ENCODE peak calls at places on chromosomes 4 and X, in ten cellular contexts. U is NB4, A is AG04449, L is ovary, N is progenitor cell of endocrine pancreas, S is HL-60, X is GM23338, K is upper lobe of right lung, O is cardiac fibroblast, E is GM12865. B is an unnamed sample.

GRCh38 chr4:67581208-67581857 is 22.8 kb downstream of the STAP1 start:
- DNase-seq in K (no peak), E (peak), S (no peak), X (no peak), L (no peak), U (no peak), O (no peak), N (no peak), A (no peak), B (no peak)

GRCh38 chr4:168162604-168163003 is 70.3 kb downstream of the ANXA10 start:
- DNase-seq in L (no peak), U (no peak), O (peak), E (no peak), X (no peak), K (no peak), S (no peak), N (no peak), A (no peak), B (no peak)

GRCh38 chrX:46327229-46328081 is 217.8 kb downstream of the ZNF674 start:
- DNase-seq in A (no peak), X (peak), U (no peak), E (no peak), O (peak), N (peak), S (no peak), L (no peak), K (peak), B (no peak)

GRCh38 chr4:119729815-119730643 is 101.4 kb upstream of the PDE5A start:
- DNase-seq in K (no peak), X (no peak), N (no peak), O (peak), L (no peak), A (peak), E (no peak), S (no peak), U (no peak), B (no peak)

GRCh38 chr4:101393256-101393655 is 45.9 kb upstream of the PPP3CA start:
- DNase-seq in U (no peak), X (no peak), N (no peak), K (no peak), E (no peak), S (no peak), O (peak), L (no peak), A (no peak), B (no peak)

GRCh38 chr4:170990989-170991589 is 822.1 kb upstream of the GALNTL6 start:
- DNase-seq in A (no peak), N (peak), X (peak), K (no peak), E (peak), L (no peak), S (peak), O (no peak), U (peak), B (peak)

GRCh38 chr4:68447201-68447600 is at the start of gene TMPRSS11E:
- DNase-seq in L (no peak), K (no peak), E (no peak), U (peak), N (no peak), O (no peak), S (no peak), X (no peak), A (no peak), B (no peak)

GRCh38 chr4:182803235-182803634 is 114.0 kb downstream of the DCTD start:
- DNase-seq in X (no peak), S (no peak), U (no peak), N (no peak), K (no peak), L (no peak), E (no peak), A (no peak), O (no peak), B (no peak)

GRCh38 chr4:102809691-102810090 is 17.7 kb downstream of the UBE2D3 start:
- DNase-seq in N (no peak), S (no peak), X (no peak), O (no peak), A (no peak), L (no peak), K (no peak), U (no peak), E (no peak), B (no peak)

GRCh38 chr4:81913427-81913878 is 441.7 kb upstream of the RASGEF1B start:
- DNase-seq in O (peak), U (peak), K (no peak), N (peak), S (peak), L (peak), X (peak), E (peak), A (no peak), B (peak)

GRCh38 chr4:125985856-125986255 is 671.1 kb downstream of the FAT4 start:
- DNase-seq in A (no peak), N (no peak), X (peak), O (no peak), S (no peak), K (no peak), L (no peak), E (peak), U (peak), B (no peak)

GRCh38 chr4:122588453-122589238 is 32.2 kb downstream of the IL21 start:
- DNase-seq in L (no peak), O (peak), N (no peak), X (no peak), U (peak), A (peak), E (no peak), K (no peak), S (no peak), B (no peak)

GRCh38 chrX:23844502-23845138 is 61.6 kb downstream of the SAT1 start:
- DNase-seq in O (no peak), E (no peak), A (no peak), L (no peak), X (no peak), K (no peak), N (no peak), U (peak), S (no peak), B (no peak)

GRCh38 chr4:110012917-110013316 is 100.2 kb downstream of the EGF start:
- DNase-seq in U (no peak), A (no peak), X (no peak), O (no peak), E (no peak), S (no peak), L (no peak), K (no peak), N (no peak), B (no peak)

GRCh38 chrX:135185795-135186443 is 14.7 kb upstream of the CT55 start:
- DNase-seq in O (peak), L (no peak), A (peak), U (peak), S (no peak), N (no peak), X (peak), E (peak), K (no peak), B (peak)

GRCh38 chrX:14026121-14026520 is 3.6 kb downstream of the GEMIN8 start:
- DNase-seq in U (no peak), N (no peak), K (no peak), L (no peak), O (no peak), A (no peak), E (no peak), S (no peak), X (peak), B (no peak)

GRCh38 chr4:101218346-101218745 is 129.0 kb downstream of the PPP3CA start:
- DNase-seq in E (no peak), N (no peak), L (no peak), A (no peak), U (no peak), X (no peak), O (peak), S (no peak), K (no peak), B (no peak)

GRCh38 chr4:126346654-126347053 is 1031.9 kb downstream of the FAT4 start:
- DNase-seq in L (no peak), O (no peak), K (no peak), X (no peak), S (no peak), N (no peak), U (no peak), A (no peak), E (no peak), B (no peak)

GRCh38 chr4:5656415-5656814 is 51.9 kb downstream of the EVC2 start:
- DNase-seq in A (no peak), S (no peak), U (no peak), K (no peak), N (no peak), L (no peak), O (no peak), E (no peak), X (no peak), B (no peak)

GRCh38 chr4:150668824-150669223 is 86.9 kb downstream of the MAB21L2 start:
- DNase-seq in L (no peak), N (no peak), U (no peak), O (no peak), A (no peak), E (no peak), S (no peak), K (no peak), X (peak), B (no peak)

GRCh38 chr4:124931050-124931449 is 218.5 kb upstream of the ANKRD50 start:
- DNase-seq in L (no peak), N (no peak), A (no peak), S (no peak), K (no peak), U (no peak), X (no peak), E (no peak), O (no peak), B (no peak)

GRCh38 chr4:4437798-4438470 is 51.0 kb downstream of the NSG1 start:
- DNase-seq in A (no peak), L (no peak), U (no peak), N (no peak), S (no peak), X (no peak), O (no peak), K (no peak), E (no peak), B (peak)

GRCh38 chrX:52271212-52271611 is 86.5 kb downstream of the MAGED4 start:
- DNase-seq in L (no peak), K (no peak), S (no peak), U (peak), X (peak), E (peak), O (peak), A (no peak), N (no peak), B (no peak)

GRCh38 chrX:54043084-54043483 is 1.2 kb downstream of the PHF8 start:
- DNase-seq in U (no peak), L (no peak), N (no peak), S (no peak), X (no peak), K (no peak), E (peak), O (no peak), A (no peak), B (no peak)

GRCh38 chrX:127404156-127404555 is 584.6 kb downstream of the PRR32 start:
- DNase-seq in A (no peak), K (no peak), S (no peak), U (no peak), X (no peak), E (no peak), N (no peak), L (no peak), O (no peak), B (no peak)

GRCh38 chrX:27893211-27893610 is 85.4 kb downstream of the MAGEB10 start:
- DNase-seq in K (no peak), O (no peak), X (no peak), N (no peak), L (no peak), U (no peak), S (no peak), A (no peak), E (no peak), B (no peak)

GRCh38 chrX:27884654-27885053 is 76.9 kb downstream of the MAGEB10 start:
- DNase-seq in N (no peak), E (peak), X (peak), O (no peak), K (no peak), U (no peak), A (no peak), S (no peak), L (no peak), B (no peak)

GRCh38 chrX:27890611-27891010 is 82.8 kb downstream of the MAGEB10 start:
- DNase-seq in L (no peak), O (peak), N (no peak), U (no peak), E (no peak), S (no peak), A (no peak), K (no peak), X (no peak), B (no peak)

GRCh38 chrX:27893871-27894270 is 86.1 kb downstream of the MAGEB10 start:
- DNase-seq in X (no peak), U (no peak), L (no peak), S (no peak), K (no peak), O (no peak), N (no peak), A (no peak), E (no peak), B (no peak)

DNA sequence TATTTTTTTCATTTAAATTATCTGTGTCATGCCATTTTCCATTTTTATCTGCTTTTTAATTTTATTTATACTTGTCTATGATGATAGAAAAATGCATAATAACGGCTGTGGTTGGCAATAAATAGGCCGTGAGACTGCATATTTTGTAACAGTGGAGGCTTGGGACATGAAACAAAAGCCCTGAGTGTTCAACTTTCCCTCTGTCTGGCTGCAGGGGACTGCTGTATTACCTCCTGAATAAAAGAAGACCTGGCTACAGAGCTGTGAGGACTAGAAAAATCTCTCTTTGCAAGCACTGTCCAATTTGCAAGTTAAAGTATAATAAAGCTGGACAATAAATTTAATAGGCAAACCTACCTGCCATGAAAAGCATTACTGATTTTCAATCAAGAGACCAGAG is 82.1 kb downstream of the MAGEB10 start:
- DNase-seq in L (no peak), U (no peak), X (no peak), O (no peak), E (no peak), N (no peak), S (no peak), K (no peak), A (no peak), B (no peak)
- TF ChIP-seq CTCF in L (no peak), U (no peak), X (no peak), O (no peak), E (no peak), N (no peak), S (no peak), K (no peak), A (no peak), B (no peak)

GRCh38 chr4:156154978-156155377 is 201.3 kb upstream of the CTSO start:
- DNase-seq in O (peak), S (no peak), U (no peak), N (no peak), K (no peak), L (no peak), X (no peak), E (peak), A (no peak), B (no peak)
- TF ChIP-seq CTCF in O (peak), S (no peak), U (no peak), N (peak), K (no peak), L (no peak), X (peak), E (no peak), A (no peak), B (no peak)

GRCh38 chr4:14787894-14788293 is 214.4 kb upstream of the CPEB2 start:
- DNase-seq in A (no peak), U (peak), S (no peak), K (no peak), O (peak), L (no peak), N (no peak), E (peak), X (peak), B (no peak)

GRCh38 chr4:14790487-14790886 is 211.8 kb upstream of the CPEB2 start:
- DNase-seq in K (no peak), N (no peak), E (peak), X (no peak), S (no peak), A (no peak), U (no peak), O (no peak), L (no peak), B (no peak)

GRCh38 chr4:14787221-14787620 is 215.1 kb upstream of the CPEB2 start:
- DNase-seq in K (no peak), N (no peak), E (no peak), L (no peak), U (no peak), X (no peak), S (no peak), A (no peak), O (no peak), B (no peak)

GRCh38 chr4:14792702-14793227 is 209.5 kb upstream of the CPEB2 start:
- DNase-seq in E (no peak), X (no peak), S (no peak), L (no peak), U (no peak), K (no peak), O (peak), A (no peak), N (no peak), B (no peak)
- TF ChIP-seq CTCF in E (no peak), X (no peak), S (no peak), L (no peak), U (no peak), K (no peak), O (no peak), A (no peak), N (no peak), B (no peak)

DNA sequence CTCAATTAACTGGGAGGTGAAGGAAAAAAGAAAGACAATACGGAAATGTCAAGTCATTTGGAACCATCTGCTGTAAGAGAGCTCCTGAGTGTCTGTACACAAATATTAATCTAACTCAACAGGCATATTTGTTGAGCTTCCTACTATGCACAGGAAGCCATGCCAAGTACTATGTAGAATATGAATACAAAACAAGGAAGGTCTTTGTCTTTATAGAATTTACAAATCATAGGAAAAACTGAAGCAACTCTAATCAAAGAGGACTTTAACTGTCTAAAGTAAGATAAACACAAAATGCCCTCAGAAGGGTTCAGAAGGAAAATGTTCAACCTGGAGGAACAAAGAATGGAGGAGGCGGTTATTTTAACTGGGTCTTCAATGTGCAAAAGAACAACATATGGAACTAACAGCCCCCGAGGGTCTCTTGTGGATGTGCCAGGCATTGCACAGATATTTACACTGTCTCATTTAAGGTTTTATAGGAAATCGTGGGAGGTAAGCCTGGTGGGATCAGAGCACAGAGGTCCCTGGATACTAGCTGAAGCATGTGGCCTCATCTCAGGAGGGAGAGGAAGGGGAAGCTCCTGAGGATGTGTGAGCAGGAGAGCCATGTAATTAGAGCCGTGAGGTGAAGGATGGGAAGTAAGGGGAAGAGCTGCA is 5.8 kb downstream of the FAM114A1 start:
- DNase-seq in O (no peak), E (no peak), L (no peak), U (peak), X (peak), K (no peak), N (no peak), A (no peak), S (no peak), B (no peak)
- TF ChIP-seq CTCF in O (no peak), E (no peak), L (no peak), U (peak), X (no peak), K (no peak), N (peak), A (no peak), S (no peak), B (peak)

B was measured in GM12864.